ENCODE peak calls at places on chromosomes 5 and 9, in four cellular contexts. T is mesothelial cell of epicardium, D is amygdala, H is Right ventricle myocardium superior. M is an unnamed sample.

GRCh38 chr5:141208478-141208877 is at the start of gene PCDHB12:
- DNase-seq in D (no peak), T (no peak), H (no peak), M (no peak)

GRCh38 chr9:92242115-92242778 is 51.2 kb downstream of the IARS1 start:
- DNase-seq in T (no peak), H (no peak), D (no peak), M (peak)

GRCh38 chr5:108430931-108431608 is 49.2 kb upstream of the FBXL17 start:
- DNase-seq in H (no peak), T (no peak), D (no peak), M (peak)

GRCh38 chr5:111172504-111172903 is 51.7 kb upstream of the CAMK4 start:
- DNase-seq in T (no peak), H (no peak), D (no peak), M (no peak)

GRCh38 chr5:75668348-75668895 is 48.8 kb downstream of the POC5 start:
- DNase-seq in H (no peak), T (no peak), D (no peak), M (no peak)

GRCh38 chr5:141825836-141826560 is 52.2 kb downstream of the PCDH1 start:
- DNase-seq in D (no peak), H (no peak), T (no peak), M (no peak)

GRCh38 chr9:134379774-134380431 is 53.6 kb downstream of the RXRA start:
- DNase-seq in H (no peak), T (no peak), D (no peak), M (no peak)

GRCh38 chr5:158100373-158100902 is 241.5 kb upstream of the CLINT1 start:
- DNase-seq in T (no peak), D (no peak), H (no peak), M (no peak)

GRCh38 chr9:35867538-35867937 is 2.7 kb downstream of the OR13J1 start:
- DNase-seq in D (no peak), H (no peak), T (no peak), M (no peak)

GRCh38 chr9:134770972-134771971 is 109.3 kb upstream of the FCN2 start:
- DNase-seq in D (no peak), H (peak), T (no peak), M (no peak)

GRCh38 chr5:80346055-80346454 is 26.3 kb downstream of the SPZ1 start:
- DNase-seq in H (no peak), D (no peak), T (no peak), M (no peak)

GRCh38 chr5:44245936-44246335 is 143.3 kb downstream of the FGF10 start:
- DNase-seq in D (no peak), T (no peak), H (no peak), M (peak)

GRCh38 chr5:148401604-148402003 is 17.8 kb downstream of the FBXO38 start:
- DNase-seq in H (no peak), D (no peak), T (no peak), M (no peak)

GRCh38 chr9:34437006-34437925 is 21.1 kb downstream of the FAM219A start:
- DNase-seq in T (no peak), H (no peak), D (peak), M (peak)

GRCh38 chr9:88451160-88451559 is 62.9 kb downstream of the SPIN1 start:
- DNase-seq in H (no peak), D (no peak), T (no peak), M (no peak)